ENCODE peak calls at places on chromosome 3, in eight cellular contexts. L, Z, I, O, K, D, X and A are unnamed samples.

GRCh38 chr3:138361193-138361525 is 12.8 kb downstream of the MRAS start:
- DNase-seq in L (no peak), Z (no peak), I (no peak), O (no peak), K (no peak), D (no peak), X (no peak), A (no peak)

GRCh38 chr3:4738737-4739274 is 240.4 kb upstream of the BHLHE40 start:
- DNase-seq in L (no peak), Z (no peak), I (no peak), O (no peak), K (no peak), D (no peak), X (no peak), A (no peak)

GRCh38 chr3:151226088-151226563 is 23.1 kb upstream of the GPR171 start:
- DNase-seq in L (no peak), Z (no peak), I (no peak), O (no peak), K (no peak), D (peak), X (no peak), A (no peak)

GRCh38 chr3:138687236-138687635 is 78.7 kb downstream of the FAIM start:
- DNase-seq in L (no peak), Z (no peak), I (no peak), O (no peak), K (no peak), D (no peak), X (no peak), A (no peak)

GRCh38 chr3:195001961-195002861 is 268.7 kb downstream of the XXYLT1 start:
- DNase-seq in L (peak), Z (no peak), I (no peak), O (peak), K (no peak), D (peak), X (peak), A (peak)

GRCh38 chr3:17759901-17760300 is 17.5 kb upstream of the TBC1D5 start:
- DNase-seq in L (no peak), Z (no peak), I (no peak), O (no peak), K (no peak), D (no peak), X (no peak), A (no peak)

GRCh38 chr3:104629038-104629437 is 737.7 kb upstream of the ALCAM start:
- DNase-seq in L (no peak), Z (no peak), I (no peak), O (no peak), K (no peak), D (peak), X (no peak), A (no peak)

GRCh38 chr3:82217571-82217970 is 456.1 kb upstream of the GBE1 start:
- DNase-seq in L (no peak), Z (no peak), I (no peak), O (no peak), K (no peak), D (no peak), X (no peak), A (no peak)

GRCh38 chr3:171616798-171617197 is 156.6 kb upstream of the TNIK start:
- DNase-seq in L (no peak), Z (no peak), I (no peak), O (no peak), K (no peak), D (no peak), X (no peak), A (no peak)

GRCh38 chr3:126446301-126446700 is 29.4 kb downstream of the ZXDC start:
- DNase-seq in L (no peak), Z (no peak), I (no peak), O (no peak), K (no peak), D (no peak), X (no peak), A (no peak)

GRCh38 chr3:52346623-52347530 is 30.8 kb downstream of the DNAH1 start:
- DNase-seq in L (no peak), Z (no peak), I (no peak), O (no peak), K (no peak), D (no peak), X (no peak), A (no peak)

GRCh38 chr3:52524752-52525661 is 8.7 kb downstream of the NT5DC2 start:
- DNase-seq in L (no peak), Z (no peak), I (no peak), O (peak), K (no peak), D (no peak), X (no peak), A (no peak)

GRCh38 chr3:170961616-170962400 is 53.4 kb upstream of the EIF5A2 start:
- DNase-seq in L (peak), Z (peak), I (no peak), O (no peak), K (peak), D (peak), X (no peak), A (no peak)

GRCh38 chr3:70277304-70277703 is 35.1 kb downstream of the MDFIC2 start:
- DNase-seq in L (no peak), Z (no peak), I (no peak), O (no peak), K (no peak), D (no peak), X (no peak), A (no peak)

GRCh38 chr3:111961461-111962269 is 17.2 kb upstream of the ABHD10 start:
- DNase-seq in L (no peak), Z (no peak), I (no peak), O (no peak), K (no peak), D (no peak), X (no peak), A (no peak)

GRCh38 chr3:65778966-65779365 is 259.8 kb downstream of the MAGI1 start:
- DNase-seq in L (no peak), Z (no peak), I (no peak), O (no peak), K (no peak), D (no peak), X (no peak), A (no peak)

GRCh38 chr3:182609575-182610156 is 183.6 kb upstream of the ATP11B start:
- DNase-seq in L (no peak), Z (no peak), I (no peak), O (peak), K (no peak), D (peak), X (peak), A (peak)

GRCh38 chr3:170740726-170741591 is 129.0 kb downstream of the RPL22L1 start:
- DNase-seq in L (no peak), Z (no peak), I (no peak), O (peak), K (no peak), D (peak), X (peak), A (peak)

GRCh38 chr3:157089455-157090221 is 70.3 kb downstream of the CCNL1 start:
- DNase-seq in L (no peak), Z (no peak), I (peak), O (peak), K (peak), D (no peak), X (peak), A (peak)